ENCODE peak calls at places on chromosomes 3 and 15, in four cellular contexts. J is EL, W is type B pancreatic cell, P is AG09309. Q is an unnamed sample.

GRCh38 chr3:141100531-141101320 is 49.6 kb downstream of the SPSB4 start:
- DNase-seq in P (no peak), W (no peak), J (no peak), Q (no peak)

GRCh38 chr15:98000249-98001203 is 40.0 kb downstream of the ARRDC4 start:
- DNase-seq in W (no peak), P (no peak), J (peak), Q (no peak)

GRCh38 chr3:114213669-114214541 is 23.5 kb downstream of the ZNF80 start:
- DNase-seq in P (peak), J (peak), W (no peak), Q (no peak)

GRCh38 chr3:17158941-17159682 is 274.4 kb downstream of the PLCL2 start:
- DNase-seq in P (no peak), J (no peak), W (no peak), Q (no peak)

GRCh38 chr3:70728311-70728710 is 415.9 kb upstream of the MDFIC2 start:
- DNase-seq in J (peak), P (no peak), W (no peak), Q (no peak)

GRCh38 chr3:141454906-141455602 is 31.8 kb upstream of the RASA2 start:
- DNase-seq in W (no peak), P (peak), J (peak), Q (peak)

GRCh38 chr15:43749690-43750345 is 3.6 kb downstream of the PDIA3 start:
- DNase-seq in P (no peak), W (no peak), J (no peak), Q (no peak)

GRCh38 chr15:72994778-72995177 is 57.5 kb upstream of the NEO1 start:
- DNase-seq in W (no peak), J (no peak), P (no peak), Q (no peak)

GRCh38 chr15:56058986-56059385 is 65.6 kb upstream of the NEDD4 start:
- DNase-seq in P (no peak), J (no peak), W (no peak), Q (no peak)

GRCh38 chr15:100454148-100454547 is 74.6 kb downstream of the CERS3 start:
- DNase-seq in J (no peak), P (no peak), W (no peak), Q (no peak)

GRCh38 chr15:95620934-95621579 is 709.4 kb upstream of the NR2F2 start:
- DNase-seq in J (peak), P (peak), W (no peak), Q (no peak)

GRCh38 chr3:4264040-4264439 is 39.1 kb upstream of the SETMAR start:
- DNase-seq in P (no peak), J (no peak), W (no peak), Q (no peak)

GRCh38 chr3:98732239-98733054 is 30.7 kb upstream of the ST3GAL6 start:
- DNase-seq in W (peak), J (peak), P (no peak), Q (peak)

GRCh38 chr15:78203346-78204225 is 30.8 kb downstream of the ACSBG1 start:
- DNase-seq in J (no peak), P (no peak), W (peak), Q (no peak)

GRCh38 chr3:40546811-40547210 is 22.1 kb downstream of the ZNF621 start:
- DNase-seq in J (peak), W (no peak), P (peak), Q (no peak)

GRCh38 chr15:38768970-38769369 is 204.4 kb upstream of the RASGRP1 start:
- DNase-seq in P (no peak), J (peak), W (no peak), Q (no peak)

GRCh38 chr3:196639517-196640500 is at the start of gene NRROS:
- DNase-seq in J (peak), P (no peak), W (no peak), Q (peak)

GRCh38 chr15:92580021-92580420 is 75.6 kb downstream of the FAM174B start:
- DNase-seq in P (no peak), W (no peak), J (no peak), Q (no peak)

GRCh38 chr3:154040283-154040682 is 80.9 kb upstream of the ARHGEF26 start:
- DNase-seq in W (no peak), P (no peak), J (peak), Q (no peak)

GRCh38 chr3:16199769-16200168 is 25.3 kb downstream of the GALNT15 start:
- DNase-seq in J (no peak), W (no peak), P (no peak), Q (no peak)

GRCh38 chr3:124784686-124785382 is 54.6 kb downstream of the UMPS start:
- DNase-seq in P (no peak), W (no peak), J (no peak), Q (no peak)

GRCh38 chr3:112671930-112672715 is 31.2 kb upstream of the CCDC80 start:
- DNase-seq in W (no peak), J (peak), P (peak), Q (no peak)

GRCh38 chr3:52153389-52154096 is 680 bp downstream of the POC1A start:
- DNase-seq in J (peak), P (no peak), W (no peak), Q (no peak)

GRCh38 chr3:32109256-32109655 is 2.8 kb downstream of the GPD1L start:
- DNase-seq in P (peak), W (no peak), J (peak), Q (peak)

GRCh38 chr15:98800437-98801233 is 152.3 kb downstream of the IGF1R start:
- DNase-seq in W (no peak), J (peak), P (peak), Q (peak)

GRCh38 chr15:33022629-33023028 is 171.9 kb downstream of the FMN1 start:
- DNase-seq in W (no peak), J (peak), P (peak), Q (peak)

GRCh38 chr3:72573051-72573450 is 275.2 kb downstream of the SHQ1 start:
- DNase-seq in P (no peak), J (no peak), W (no peak), Q (no peak)